ENCODE peak calls at places on chromosomes 4 and X, in seven cellular contexts. R is psoas muscle, Q is AG09319, P is K562, C is OCI-LY7, X is left ventricle myocardium inferior, U is hepatocyte. J is an unnamed sample.

GRCh38 chr4:177862541-177863176 is 420.4 kb upstream of the AGA start:
- DNase-seq in R (no peak), U (no peak), Q (no peak), P (no peak), X (peak; percentile 17), C (no peak), J (no peak)

GRCh38 chrX:141619336-141619735 is 29.8 kb downstream of the SPANXA2 start:
- DNase-seq in U (no peak), Q (no peak), X (no peak), C (no peak), R (no peak), P (no peak), J (no peak)

GRCh38 chr4:3766207-3766790 is at the start of gene ADRA2C:
- DNase-seq in X (no peak), P (peak; percentile 74), C (no peak), U (peak; percentile 79), R (peak; percentile 27), Q (no peak), J (peak; percentile 32)

GRCh38 chrX:47091149-47091775 is 13.0 kb downstream of the RGN start:
- DNase-seq in Q (no peak), X (no peak), U (no peak), C (no peak), P (no peak), R (no peak), J (no peak)

GRCh38 chrX:21932277-21932996 is 8.1 kb upstream of the SMS start:
- DNase-seq in C (no peak), R (peak; percentile 47), X (no peak), Q (peak; percentile 57), U (no peak), P (no peak), J (no peak)

GRCh38 chr4:188971125-188971524 is 831.9 kb downstream of the TRIML1 start:
- DNase-seq in U (no peak), X (no peak), C (peak; percentile 4), P (no peak), Q (no peak), R (no peak), J (no peak)

GRCh38 chr4:136412708-136413107 is 1119.6 kb downstream of the PCDH18 start:
- DNase-seq in Q (no peak), R (no peak), U (no peak), P (no peak), C (no peak), X (no peak), J (no peak)

GRCh38 chr4:17817027-17817426 is 6.2 kb downstream of the NCAPG start:
- DNase-seq in X (no peak), Q (peak; percentile 62), U (peak; percentile 74), C (peak; percentile 46), P (no peak), R (no peak), J (no peak)

GRCh38 chr4:89954906-89955305 is 60.3 kb downstream of the MMRN1 start:
- DNase-seq in R (no peak), U (no peak), Q (no peak), C (no peak), X (no peak), P (no peak), J (no peak)

GRCh38 chr4:89952458-89952857 is 57.8 kb downstream of the MMRN1 start:
- DNase-seq in R (no peak), U (no peak), Q (no peak), X (no peak), P (no peak), C (no peak), J (no peak)

DNA sequence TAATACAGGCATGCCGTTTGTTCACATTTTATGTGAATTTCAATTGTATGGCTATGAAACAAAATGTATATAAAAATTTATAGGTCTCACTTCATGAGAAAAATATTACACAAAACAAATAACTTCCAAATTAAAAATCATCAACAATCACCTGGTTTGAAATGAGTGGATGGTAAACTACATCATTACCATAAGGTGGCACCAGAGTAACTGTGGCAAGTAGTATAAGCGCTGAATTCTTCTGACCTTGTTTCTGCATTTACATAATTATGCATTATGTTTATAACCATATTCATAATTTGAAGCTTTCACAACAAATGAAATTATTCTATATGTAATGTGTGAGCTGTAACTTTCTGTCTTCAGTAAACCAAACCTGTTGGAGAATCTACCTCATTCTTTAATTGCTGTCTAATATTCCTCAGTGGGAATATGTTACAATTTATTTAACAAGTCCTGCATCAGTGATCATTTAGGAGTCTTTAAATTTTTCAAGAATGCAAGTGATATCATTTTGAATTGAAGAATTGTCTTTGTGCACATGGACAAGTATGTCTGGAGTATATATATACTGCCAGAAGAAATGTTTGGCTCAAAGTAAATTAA is 55.2 kb downstream of the MMRN1 start:
- DNase-seq in C (no peak), X (no peak), P (no peak), U (peak; percentile 11), Q (no peak), R (no peak), J (no peak)
- TF ChIP-seq CTCF in C (peak; percentile 63), X (peak; percentile 44), P (no peak), U (peak; percentile 47), Q (peak; percentile 2), R (no peak), J (no peak)

GRCh38 chr4:8173641-8174242 is 15.1 kb upstream of the ABLIM2 start:
- DNase-seq in Q (no peak), X (no peak), R (no peak), C (no peak), P (no peak), U (no peak), J (no peak)

GRCh38 chr4:8170341-8170740 is 11.7 kb upstream of the ABLIM2 start:
- DNase-seq in P (no peak), C (no peak), U (no peak), R (no peak), Q (no peak), X (no peak), J (no peak)

GRCh38 chr4:8174970-8175369 is 16.4 kb upstream of the ABLIM2 start:
- DNase-seq in Q (no peak), C (no peak), U (no peak), X (no peak), P (no peak), R (no peak), J (no peak)

GRCh38 chr4:8169763-8170162 is 11.2 kb upstream of the ABLIM2 start:
- DNase-seq in R (no peak), C (no peak), P (no peak), Q (no peak), U (no peak), X (no peak), J (no peak)

GRCh38 chr4:8171941-8172924 is 13.6 kb upstream of the ABLIM2 start:
- DNase-seq in U (no peak), R (no peak), X (no peak), C (no peak), Q (no peak), P (no peak), J (no peak)
- TF ChIP-seq CTCF in U (no peak), R (no peak), X (no peak), C (no peak), Q (no peak), P (no peak), J (no peak)

GRCh38 chrX:57915680-57916079 is 5.4 kb upstream of the ZXDA start:
- DNase-seq in R (no peak), C (no peak), U (no peak), Q (no peak), X (no peak), P (no peak), J (no peak)

DNA sequence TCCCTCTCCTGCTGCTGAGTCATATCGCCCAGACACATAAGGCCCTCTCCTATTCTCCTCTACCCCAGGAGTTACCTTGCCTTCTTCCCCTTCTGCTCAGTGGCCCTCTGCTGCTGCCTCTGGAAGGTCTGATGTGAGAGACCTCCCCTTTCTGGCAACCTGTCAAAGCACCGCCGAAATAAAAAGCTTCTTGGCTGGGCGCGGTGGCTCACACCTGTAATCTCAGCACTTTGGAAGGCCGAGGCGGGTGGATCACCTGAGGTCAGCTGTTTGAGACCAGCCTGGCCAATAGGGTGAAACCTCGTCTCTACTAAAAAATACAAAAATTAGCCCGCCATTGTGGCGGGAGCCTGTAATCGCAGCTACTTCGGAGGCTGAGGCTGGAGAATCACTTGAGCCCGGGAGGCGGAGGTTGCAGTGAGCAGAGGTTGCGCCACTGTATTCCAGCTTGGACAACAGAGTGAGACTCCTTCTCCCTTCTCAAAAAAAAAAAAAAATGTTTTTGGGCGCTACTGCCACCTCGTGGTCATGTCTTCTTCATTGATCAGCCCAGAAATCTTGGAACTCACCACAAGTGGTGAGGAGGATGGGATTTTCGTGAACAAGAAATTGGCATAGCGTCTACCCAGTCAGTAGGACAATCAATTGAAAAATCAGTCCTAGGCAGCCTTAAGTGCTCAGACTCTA is 8.6 kb upstream of the ZXDA start:
- DNase-seq in Q (no peak), P (no peak), C (peak; percentile 36), U (no peak), R (peak; percentile 30), X (peak; percentile 22), J (no peak)
- TF ChIP-seq CTCF in Q (peak; percentile 47), P (peak; percentile 25), C (peak; percentile 69), U (peak; percentile 18), R (peak; percentile 49), X (peak; percentile 60), J (peak; percentile 32)

GRCh38 chr4:21512351-21512750 is 436.2 kb downstream of the KCNIP4 start:
- DNase-seq in C (peak; percentile 16), X (no peak), Q (peak; percentile 2), U (peak; percentile 64), P (no peak), R (no peak), J (peak; percentile 19)

DNA sequence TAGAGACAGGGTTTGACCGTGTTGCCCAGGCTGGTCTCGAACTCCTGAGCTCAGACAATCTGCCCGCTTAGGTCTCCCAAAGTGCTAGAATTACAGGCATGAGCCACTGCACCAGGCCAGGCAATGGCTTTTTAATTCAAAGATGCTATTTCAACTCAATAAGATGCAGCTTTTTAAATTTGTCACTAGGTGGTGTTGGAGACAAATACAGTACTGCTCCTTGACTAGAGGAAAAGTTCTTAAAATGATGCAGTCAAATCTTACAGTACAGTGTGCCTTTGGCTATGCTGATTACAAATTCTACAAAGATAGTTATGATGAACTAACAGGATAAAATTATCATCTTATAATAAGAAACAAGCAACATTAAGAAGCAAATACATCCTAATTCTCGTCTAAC is 441.1 kb downstream of the KCNIP4 start:
- DNase-seq in X (no peak), P (no peak), Q (no peak), R (no peak), C (peak; percentile 1), U (no peak), J (no peak)
- TF ChIP-seq CTCF in X (no peak), P (no peak), Q (no peak), R (no peak), C (peak; percentile 56), U (peak; percentile 41), J (peak; percentile 63)

DNA sequence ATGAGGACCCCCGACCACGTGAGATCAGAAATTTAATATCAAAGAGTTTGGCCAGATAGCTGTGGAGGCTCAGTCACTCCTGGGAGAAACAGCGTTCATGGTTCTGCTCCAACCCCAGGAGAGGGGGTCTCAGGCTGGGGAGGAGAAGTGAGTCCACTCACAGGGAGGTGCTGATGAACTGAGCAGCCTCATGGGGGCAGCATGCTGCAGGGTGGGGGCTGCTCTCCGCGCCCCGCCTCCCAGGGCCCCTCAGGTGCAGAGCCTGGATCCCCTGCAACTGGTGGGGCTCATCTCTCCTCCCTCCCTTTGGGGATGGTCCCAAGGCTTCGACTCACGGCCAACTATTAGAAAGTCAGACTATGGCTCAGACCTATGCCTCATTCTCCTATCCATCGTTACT is 26.6 kb upstream of the C4orf50 start:
- DNase-seq in R (no peak), Q (no peak), U (no peak), X (no peak), C (no peak), P (peak; percentile 50), J (no peak)
- TF ChIP-seq CTCF in R (no peak), Q (no peak), U (no peak), X (no peak), C (peak; percentile 46), P (peak; percentile 40), J (no peak)

GRCh38 chrX:56800801-56801200 is 71.8 kb downstream of the NBDY start:
- DNase-seq in U (no peak), C (peak; percentile 65), X (no peak), P (no peak), R (no peak), Q (no peak), J (no peak)
- TF ChIP-seq CTCF in U (no peak), C (peak; percentile 34), X (no peak), P (no peak), R (no peak), Q (no peak), J (no peak)